ENCODE peak calls at places on chromosomes 13 and 19, in six cellular contexts. P is NCI-H82; F is brain pericyte; H is NCI-H1436 treated with DMSO at 0.1 percent for 48 hours; W is stimulated activated CD8-positive, alpha-beta memory T cell treated with anti-CD3 and anti-CD28 coated beads, Interleukin-15, amount 100 ng/mL, for 4 hours; V is kidney glomerular epithelial cell. J is an unnamed sample.
A peak's percentile ranks its signal among the peaks of the same experiment; 100 is the strongest.

GRCh38 chr13:24106429-24106828 is 54.1 kb upstream of the SPATA13 start:
- DNase-seq in P (no peak), W (no peak), H (no peak), V (no peak), F (no peak), J (no peak)

GRCh38 chr13:73714522-73714921 is 419.7 kb downstream of the KLF12 start:
- DNase-seq in W (no peak), V (no peak), P (no peak), H (no peak), F (no peak), J (no peak)

GRCh38 chr13:86585826-86586225 is 786.6 kb upstream of the SLITRK6 start:
- DNase-seq in W (no peak), V (no peak), F (peak; percentile 53), H (no peak), P (no peak), J (peak; percentile 95)

GRCh38 chr19:1097810-1098176 is 2.6 kb upstream of the POLR2E start:
- DNase-seq in P (no peak), W (no peak), H (no peak), V (no peak), F (no peak), J (no peak)

GRCh38 chr19:16899566-16900075 is 10.8 kb downstream of the F2RL3 start:
- DNase-seq in W (no peak), V (no peak), F (no peak), P (peak; percentile 42), H (no peak), J (peak; percentile 46)

GRCh38 chr19:32599736-32600157 is 18.8 kb downstream of the PDCD5 start:
- DNase-seq in H (peak; percentile 5), W (no peak), P (peak; percentile 81), V (peak; percentile 17), F (no peak), J (peak; percentile 86)

GRCh38 chr13:31334547-31334946 is 134.8 kb downstream of the B3GLCT start:
- DNase-seq in V (no peak), F (no peak), H (no peak), W (no peak), P (no peak), J (no peak)

GRCh38 chr19:47644743-47645499 is 36.0 kb downstream of the BICRA start:
- DNase-seq in F (no peak), W (no peak), V (peak; percentile 80), H (no peak), P (no peak), J (no peak)

GRCh38 chr13:36362251-36362650 is 16.1 kb upstream of the SPART start:
- DNase-seq in F (no peak), H (no peak), V (peak; percentile 77), W (no peak), P (no peak), J (peak; percentile 81)

GRCh38 chr19:17125728-17126677 is 50.4 kb downstream of the MYO9B start:
- DNase-seq in V (no peak), W (peak; percentile 58), H (no peak), F (no peak), P (peak; percentile 69), J (peak; percentile 51)

GRCh38 chr13:108342369-108343289 is 73.1 kb downstream of the TNFSF13B start:
- DNase-seq in P (peak; percentile 63), W (no peak), H (no peak), V (peak; percentile 6), F (no peak), J (peak; percentile 78)

GRCh38 chr13:91647361-91647970 is 249.0 kb downstream of the GPC5 start:
- DNase-seq in F (no peak), W (no peak), V (no peak), P (peak; percentile 68), H (no peak), J (no peak)

GRCh38 chr19:6239401-6239844 is 40.4 kb downstream of the MLLT1 start:
- DNase-seq in F (no peak), V (no peak), H (no peak), P (no peak), W (no peak), J (no peak)

GRCh38 chr19:679418-680286 is 3.5 kb downstream of the FSTL3 start:
- DNase-seq in F (no peak), V (no peak), H (no peak), P (peak; percentile 37), W (no peak), J (peak; percentile 90)

J was measured in choroid plexus epithelial cell.